ENCODE peak calls at places on chromosomes 5 and 9, in seven cellular contexts. One of them, this sample, is unnamed.

GRCh38 chr5:54270326-54270725 is 40.0 kb downstream of the ARL15 start:
- DNase-seq in HepG2: no peak
- DNase-seq in GM12878: no peak
- DNase-seq in K562: no peak
- DNase-seq in GM12892: no peak
- DNase-seq in H1: no peak
- DNase-seq in SK-N-SH: no peak
- DNase-seq in this sample: no peak

GRCh38 chr5:131000289-131000688 is 164.8 kb downstream of the HINT1 start:
- DNase-seq in HepG2: no peak
- DNase-seq in GM12878: no peak
- DNase-seq in K562: no peak
- DNase-seq in GM12892: no peak
- DNase-seq in H1: no peak
- DNase-seq in SK-N-SH: no peak
- DNase-seq in this sample: no peak

GRCh38 chr5:100731768-100732167 is 171.3 kb downstream of the ST8SIA4 start:
- DNase-seq in HepG2: no peak
- DNase-seq in GM12878: peak; percentile 52
- DNase-seq in K562: no peak
- DNase-seq in GM12892: no peak
- DNase-seq in H1: no peak
- DNase-seq in SK-N-SH: no peak
- DNase-seq in this sample: peak; percentile 7

GRCh38 chr9:80097476-80097875 is 525.7 kb downstream of the TLE4 start:
- DNase-seq in HepG2: no peak
- DNase-seq in GM12878: no peak
- DNase-seq in K562: no peak
- DNase-seq in GM12892: no peak
- DNase-seq in H1: no peak
- DNase-seq in SK-N-SH: no peak
- DNase-seq in this sample: no peak

GRCh38 chr9:77457916-77458592 is 190.1 kb downstream of the GNA14 start:
- DNase-seq in HepG2: peak; percentile 55
- DNase-seq in GM12878: no peak
- DNase-seq in K562: peak; percentile 60
- DNase-seq in GM12892: peak; percentile 36
- DNase-seq in H1: no peak
- DNase-seq in SK-N-SH: peak; percentile 74
- DNase-seq in this sample: peak; percentile 53

GRCh38 chr5:69432412-69433206 is 17.7 kb downstream of the MARVELD2 start:
- DNase-seq in HepG2: no peak
- DNase-seq in GM12878: peak; percentile 64
- DNase-seq in K562: no peak
- DNase-seq in GM12892: no peak
- DNase-seq in H1: no peak
- DNase-seq in SK-N-SH: no peak
- DNase-seq in this sample: no peak

GRCh38 chr9:87569008-87569908 is 71.6 kb downstream of the DAPK1 start:
- DNase-seq in HepG2: peak; percentile 91
- DNase-seq in GM12878: no peak
- DNase-seq in K562: no peak
- DNase-seq in GM12892: no peak
- DNase-seq in H1: no peak
- DNase-seq in SK-N-SH: peak; percentile 82
- DNase-seq in this sample: no peak

GRCh38 chr5:170697031-170697430 is 86.5 kb upstream of the GABRP start:
- DNase-seq in HepG2: no peak
- DNase-seq in GM12878: no peak
- DNase-seq in K562: no peak
- DNase-seq in GM12892: no peak
- DNase-seq in H1: no peak
- DNase-seq in SK-N-SH: no peak
- DNase-seq in this sample: no peak

GRCh38 chr5:125349432-125349831 is 603.0 kb upstream of the ZNF608 start:
- DNase-seq in HepG2: no peak
- DNase-seq in GM12878: no peak
- DNase-seq in K562: no peak
- DNase-seq in GM12892: no peak
- DNase-seq in H1: no peak
- DNase-seq in SK-N-SH: no peak
- DNase-seq in this sample: no peak

GRCh38 chr9:97811534-97812246 is 41.3 kb upstream of the FOXE1 start:
- DNase-seq in HepG2: no peak
- DNase-seq in GM12878: no peak
- DNase-seq in K562: no peak
- DNase-seq in GM12892: no peak
- DNase-seq in H1: no peak
- DNase-seq in SK-N-SH: no peak
- DNase-seq in this sample: no peak

GRCh38 chr5:10409504-10409903 is 32.2 kb upstream of the ROPN1L start:
- DNase-seq in HepG2: no peak
- DNase-seq in GM12878: no peak
- DNase-seq in K562: no peak
- DNase-seq in GM12892: no peak
- DNase-seq in H1: no peak
- DNase-seq in SK-N-SH: no peak
- DNase-seq in this sample: no peak

GRCh38 chr9:30519756-30520155 is 1864.7 kb upstream of the ACO1 start:
- DNase-seq in HepG2: no peak
- DNase-seq in GM12878: no peak
- DNase-seq in K562: no peak
- DNase-seq in GM12892: no peak
- DNase-seq in H1: no peak
- DNase-seq in SK-N-SH: no peak
- DNase-seq in this sample: no peak

GRCh38 chr9:28774433-28775029 is 1201.2 kb upstream of the C9orf72 start:
- DNase-seq in HepG2: peak; percentile 18
- DNase-seq in GM12878: no peak
- DNase-seq in K562: no peak
- DNase-seq in GM12892: no peak
- DNase-seq in H1: no peak
- DNase-seq in SK-N-SH: peak; percentile 34
- DNase-seq in this sample: no peak

GRCh38 chr5:54719384-54720306 is 202.1 kb downstream of the SNX18 start:
- DNase-seq in HepG2: no peak
- DNase-seq in GM12878: no peak
- DNase-seq in K562: no peak
- DNase-seq in GM12892: no peak
- DNase-seq in H1: peak; percentile 38
- DNase-seq in SK-N-SH: no peak
- DNase-seq in this sample: no peak

GRCh38 chr5:141694479-141694878 is 12.4 kb upstream of the ARAP3 start:
- DNase-seq in HepG2: no peak
- DNase-seq in GM12878: no peak
- DNase-seq in K562: no peak
- DNase-seq in GM12892: no peak
- DNase-seq in H1: no peak
- DNase-seq in SK-N-SH: no peak
- DNase-seq in this sample: no peak

GRCh38 chr5:62829241-62829986 is 250.8 kb downstream of the LRRC70 start:
- DNase-seq in HepG2: no peak
- DNase-seq in GM12878: no peak
- DNase-seq in K562: no peak
- DNase-seq in GM12892: no peak
- DNase-seq in H1: no peak
- DNase-seq in SK-N-SH: no peak
- DNase-seq in this sample: no peak

GRCh38 chr5:167294861-167295685 is 996.4 kb upstream of the WWC1 start:
- DNase-seq in HepG2: no peak
- DNase-seq in GM12878: no peak
- DNase-seq in K562: no peak
- DNase-seq in GM12892: no peak
- DNase-seq in H1: no peak
- DNase-seq in SK-N-SH: peak; percentile 58
- DNase-seq in this sample: no peak

GRCh38 chr5:57955506-57955905 is 472.9 kb upstream of the ACTBL2 start:
- DNase-seq in HepG2: no peak
- DNase-seq in GM12878: no peak
- DNase-seq in K562: no peak
- DNase-seq in GM12892: no peak
- DNase-seq in H1: no peak
- DNase-seq in SK-N-SH: no peak
- DNase-seq in this sample: no peak

GRCh38 chr5:64653776-64654175 is 36.5 kb upstream of the SHISAL2B start:
- DNase-seq in HepG2: no peak
- DNase-seq in GM12878: no peak
- DNase-seq in K562: no peak
- DNase-seq in GM12892: no peak
- DNase-seq in H1: no peak
- DNase-seq in SK-N-SH: no peak
- DNase-seq in this sample: no peak

GRCh38 chr9:69421908-69422801 is 97.1 kb downstream of the ENTREP1 start:
- DNase-seq in HepG2: peak; percentile 48
- DNase-seq in GM12878: no peak
- DNase-seq in K562: peak; percentile 58
- DNase-seq in GM12892: peak; percentile 52
- DNase-seq in H1: peak; percentile 38
- DNase-seq in SK-N-SH: peak; percentile 81
- DNase-seq in this sample: peak; percentile 56

GRCh38 chr9:112175796-112176315 is 759 bp upstream of the SUSD1 start:
- DNase-seq in HepG2: peak; percentile 18
- DNase-seq in GM12878: no peak
- DNase-seq in K562: no peak
- DNase-seq in GM12892: no peak
- DNase-seq in H1: no peak
- DNase-seq in SK-N-SH: no peak
- DNase-seq in this sample: no peak

GRCh38 chr9:116958886-116959285 is 271.8 kb downstream of the TRIM32 start:
- DNase-seq in HepG2: no peak
- DNase-seq in GM12878: no peak
- DNase-seq in K562: no peak
- DNase-seq in GM12892: no peak
- DNase-seq in H1: no peak
- DNase-seq in SK-N-SH: no peak
- DNase-seq in this sample: no peak

GRCh38 chr9:99732715-99733114 is 89.0 kb upstream of the NR4A3 start:
- DNase-seq in HepG2: no peak
- DNase-seq in GM12878: no peak
- DNase-seq in K562: no peak
- DNase-seq in GM12892: no peak
- DNase-seq in H1: no peak
- DNase-seq in SK-N-SH: no peak
- DNase-seq in this sample: no peak

GRCh38 chr9:4118666-4119065 is 181.2 kb downstream of the GLIS3 start:
- DNase-seq in HepG2: no peak
- DNase-seq in GM12878: no peak
- DNase-seq in K562: no peak
- DNase-seq in GM12892: no peak
- DNase-seq in H1: no peak
- DNase-seq in SK-N-SH: no peak
- DNase-seq in this sample: no peak

GRCh38 chr9:13388157-13388556 is 108.7 kb upstream of the MPDZ start:
- DNase-seq in HepG2: no peak
- DNase-seq in GM12878: no peak
- DNase-seq in K562: no peak
- DNase-seq in GM12892: no peak
- DNase-seq in H1: no peak
- DNase-seq in SK-N-SH: no peak
- DNase-seq in this sample: no peak

GRCh38 chr9:96483197-96483596 is 33.2 kb downstream of the HABP4 start:
- DNase-seq in HepG2: no peak
- DNase-seq in GM12878: no peak
- DNase-seq in K562: no peak
- DNase-seq in GM12892: no peak
- DNase-seq in H1: no peak
- DNase-seq in SK-N-SH: no peak
- DNase-seq in this sample: no peak

GRCh38 chr9:123346026-123346425 is 10.0 kb upstream of the CRB2 start:
- DNase-seq in HepG2: no peak
- DNase-seq in GM12878: no peak
- DNase-seq in K562: no peak
- DNase-seq in GM12892: no peak
- DNase-seq in H1: no peak
- DNase-seq in SK-N-SH: no peak
- DNase-seq in this sample: no peak

DNA sequence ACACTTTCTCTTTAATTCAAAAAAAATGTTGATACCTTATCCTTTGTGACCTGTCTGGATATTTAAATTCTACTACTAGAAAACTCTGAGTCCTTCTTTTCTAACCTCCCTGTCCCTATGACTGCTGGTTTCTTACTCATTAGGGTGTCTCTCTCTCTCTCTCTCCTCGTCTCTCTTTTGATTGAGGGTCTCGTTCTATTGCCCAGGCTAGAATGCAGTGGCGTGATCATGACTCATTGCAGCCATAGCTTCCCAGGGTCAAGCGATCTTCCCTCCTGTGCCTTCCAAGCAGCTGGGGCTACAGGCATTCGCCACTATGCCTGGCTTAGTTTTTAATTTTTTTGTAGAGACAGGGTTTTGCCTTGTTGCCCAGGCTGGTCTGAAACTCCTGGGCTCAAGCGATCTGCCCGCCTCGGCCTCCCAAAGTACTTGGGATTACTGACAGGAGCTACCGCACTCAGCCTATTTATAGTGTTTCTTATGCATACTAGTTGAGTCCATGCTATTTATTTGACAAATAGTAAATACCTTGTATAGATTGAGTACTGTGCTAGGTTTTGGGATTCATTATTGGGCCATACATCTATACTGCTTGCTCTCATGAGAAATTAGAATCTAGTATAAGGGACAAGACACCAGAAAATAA is 61.9 kb downstream of the NSD1 start:
- DNase-seq in HepG2: no peak
- DNase-seq in GM12878: no peak
- DNase-seq in K562: no peak
- DNase-seq in GM12892: no peak
- DNase-seq in H1: no peak
- DNase-seq in SK-N-SH: no peak
- DNase-seq in this sample: no peak
- TF ChIP-seq TAF1 in HepG2: no peak
- TF ChIP-seq TAF1 in GM12878: no peak
- TF ChIP-seq TAF1 in K562: no peak
- TF ChIP-seq TAF1 in GM12892: no peak
- TF ChIP-seq TAF1 in H1: no peak
- TF ChIP-seq TAF1 in SK-N-SH: no peak
- TF ChIP-seq TAF1 in this sample: no peak

GRCh38 chr9:121992571-121993212 is 100.4 kb downstream of the TTLL11 start:
- DNase-seq in HepG2: peak; percentile 65
- DNase-seq in GM12878: no peak
- DNase-seq in K562: peak; percentile 79
- DNase-seq in GM12892: peak; percentile 40
- DNase-seq in H1: peak; percentile 27
- DNase-seq in SK-N-SH: peak; percentile 77
- DNase-seq in this sample: peak; percentile 35
- TF ChIP-seq TAF1 in HepG2: no peak
- TF ChIP-seq TAF1 in GM12878: no peak
- TF ChIP-seq TAF1 in K562: no peak
- TF ChIP-seq TAF1 in GM12892: no peak
- TF ChIP-seq TAF1 in H1: no peak
- TF ChIP-seq TAF1 in SK-N-SH: no peak
- TF ChIP-seq TAF1 in this sample: no peak

GRCh38 chr5:94276056-94276455 is 342.3 kb downstream of the KIAA0825 start:
- DNase-seq in HepG2: no peak
- DNase-seq in GM12878: no peak
- DNase-seq in K562: no peak
- DNase-seq in GM12892: no peak
- DNase-seq in H1: no peak
- DNase-seq in SK-N-SH: no peak
- DNase-seq in this sample: no peak
- TF ChIP-seq TAF1 in HepG2: no peak
- TF ChIP-seq TAF1 in GM12878: no peak
- TF ChIP-seq TAF1 in K562: no peak
- TF ChIP-seq TAF1 in GM12892: no peak
- TF ChIP-seq TAF1 in H1: no peak
- TF ChIP-seq TAF1 in SK-N-SH: no peak
- TF ChIP-seq TAF1 in this sample: no peak

GRCh38 chr5:121940741-121941140 is 21.0 kb upstream of the SRFBP1 start:
- DNase-seq in HepG2: no peak
- DNase-seq in GM12878: no peak
- DNase-seq in K562: no peak
- DNase-seq in GM12892: no peak
- DNase-seq in H1: no peak
- DNase-seq in SK-N-SH: no peak
- DNase-seq in this sample: no peak
- TF ChIP-seq TAF1 in HepG2: no peak
- TF ChIP-seq TAF1 in GM12878: no peak
- TF ChIP-seq TAF1 in K562: no peak
- TF ChIP-seq TAF1 in GM12892: no peak
- TF ChIP-seq TAF1 in H1: no peak
- TF ChIP-seq TAF1 in SK-N-SH: no peak
- TF ChIP-seq TAF1 in this sample: no peak